ENCODE peak calls at places on chromosomes 2 and 18, in ten cellular contexts. One of them, this sample, is unnamed.

GRCh38 chr2:44655401-44655864 is 286.1 kb upstream of the SIX3 start:
- DNase-seq in AG08396: no peak
- DNase-seq in amniotic stem cell: no peak
- DNase-seq in endothelial cell: no peak
- DNase-seq in T-cell: no peak
- DNase-seq in kidney glomerular epithelial cell: no peak
- DNase-seq in H9: no peak
- DNase-seq in WTC11: no peak
- DNase-seq in activated CD8-positive, alpha-beta memory T cell treated with anti-CD3 and anti-CD28 coated beads for 24 hours: no peak
- DNase-seq in NCI-H524: no peak
- DNase-seq in this sample: no peak

GRCh38 chr2:227395556-227395955 is 7.8 kb upstream of the SCYGR1 start:
- DNase-seq in AG08396: no peak
- DNase-seq in amniotic stem cell: no peak
- DNase-seq in endothelial cell: no peak
- DNase-seq in T-cell: no peak
- DNase-seq in kidney glomerular epithelial cell: no peak
- DNase-seq in H9: no peak
- DNase-seq in WTC11: no peak
- DNase-seq in activated CD8-positive, alpha-beta memory T cell treated with anti-CD3 and anti-CD28 coated beads for 24 hours: no peak
- DNase-seq in NCI-H524: no peak
- DNase-seq in this sample: no peak

GRCh38 chr2:199315299-199316179 is 142.2 kb downstream of the SATB2 start:
- DNase-seq in AG08396: no peak
- DNase-seq in amniotic stem cell: no peak
- DNase-seq in endothelial cell: peak
- DNase-seq in T-cell: no peak
- DNase-seq in kidney glomerular epithelial cell: peak
- DNase-seq in H9: peak
- DNase-seq in WTC11: peak
- DNase-seq in activated CD8-positive, alpha-beta memory T cell treated with anti-CD3 and anti-CD28 coated beads for 24 hours: no peak
- DNase-seq in NCI-H524: no peak
- DNase-seq in this sample: peak

GRCh38 chr2:219119422-219120043 is 41.1 kb downstream of the NHEJ1 start:
- DNase-seq in AG08396: peak
- DNase-seq in amniotic stem cell: no peak
- DNase-seq in endothelial cell: peak
- DNase-seq in T-cell: no peak
- DNase-seq in kidney glomerular epithelial cell: peak
- DNase-seq in H9: peak
- DNase-seq in WTC11: peak
- DNase-seq in activated CD8-positive, alpha-beta memory T cell treated with anti-CD3 and anti-CD28 coated beads for 24 hours: peak
- DNase-seq in NCI-H524: peak
- DNase-seq in this sample: peak

GRCh38 chr2:88709117-88709739 is 17.8 kb downstream of the RPIA start:
- DNase-seq in AG08396: no peak
- DNase-seq in amniotic stem cell: no peak
- DNase-seq in endothelial cell: no peak
- DNase-seq in T-cell: no peak
- DNase-seq in kidney glomerular epithelial cell: no peak
- DNase-seq in H9: no peak
- DNase-seq in WTC11: no peak
- DNase-seq in activated CD8-positive, alpha-beta memory T cell treated with anti-CD3 and anti-CD28 coated beads for 24 hours: no peak
- DNase-seq in NCI-H524: no peak
- DNase-seq in this sample: no peak

GRCh38 chr2:166539340-166540162 is 45.5 kb upstream of the SCN7A start:
- DNase-seq in AG08396: peak
- DNase-seq in amniotic stem cell: peak
- DNase-seq in endothelial cell: peak
- DNase-seq in T-cell: no peak
- DNase-seq in kidney glomerular epithelial cell: peak
- DNase-seq in H9: peak
- DNase-seq in WTC11: no peak
- DNase-seq in activated CD8-positive, alpha-beta memory T cell treated with anti-CD3 and anti-CD28 coated beads for 24 hours: peak
- DNase-seq in NCI-H524: peak
- DNase-seq in this sample: peak

GRCh38 chr18:68764016-68764415 is 33.9 kb upstream of the CCDC102B start:
- DNase-seq in AG08396: no peak
- DNase-seq in amniotic stem cell: no peak
- DNase-seq in endothelial cell: no peak
- DNase-seq in T-cell: no peak
- DNase-seq in kidney glomerular epithelial cell: no peak
- DNase-seq in H9: no peak
- DNase-seq in WTC11: no peak
- DNase-seq in activated CD8-positive, alpha-beta memory T cell treated with anti-CD3 and anti-CD28 coated beads for 24 hours: no peak
- DNase-seq in NCI-H524: no peak
- DNase-seq in this sample: no peak

GRCh38 chr2:168722592-168722991 is 79.8 kb upstream of the NOSTRIN start:
- DNase-seq in AG08396: no peak
- DNase-seq in amniotic stem cell: no peak
- DNase-seq in endothelial cell: no peak
- DNase-seq in T-cell: no peak
- DNase-seq in kidney glomerular epithelial cell: peak
- DNase-seq in H9: no peak
- DNase-seq in WTC11: no peak
- DNase-seq in activated CD8-positive, alpha-beta memory T cell treated with anti-CD3 and anti-CD28 coated beads for 24 hours: no peak
- DNase-seq in NCI-H524: no peak
- DNase-seq in this sample: no peak

GRCh38 chr2:12965540-12966269 is 249.0 kb downstream of the TRIB2 start:
- DNase-seq in AG08396: peak
- DNase-seq in amniotic stem cell: peak
- DNase-seq in endothelial cell: no peak
- DNase-seq in T-cell: no peak
- DNase-seq in kidney glomerular epithelial cell: peak
- DNase-seq in H9: no peak
- DNase-seq in WTC11: no peak
- DNase-seq in activated CD8-positive, alpha-beta memory T cell treated with anti-CD3 and anti-CD28 coated beads for 24 hours: no peak
- DNase-seq in NCI-H524: no peak
- DNase-seq in this sample: peak

GRCh38 chr2:37454851-37455762 is 110.7 kb downstream of the QPCT start:
- DNase-seq in AG08396: no peak
- DNase-seq in amniotic stem cell: no peak
- DNase-seq in endothelial cell: peak
- DNase-seq in T-cell: no peak
- DNase-seq in kidney glomerular epithelial cell: peak
- DNase-seq in H9: no peak
- DNase-seq in WTC11: no peak
- DNase-seq in activated CD8-positive, alpha-beta memory T cell treated with anti-CD3 and anti-CD28 coated beads for 24 hours: no peak
- DNase-seq in NCI-H524: peak
- DNase-seq in this sample: no peak

GRCh38 chr2:148244593-148245292 is 223.9 kb downstream of the MBD5 start:
- DNase-seq in AG08396: peak
- DNase-seq in amniotic stem cell: peak
- DNase-seq in endothelial cell: no peak
- DNase-seq in T-cell: no peak
- DNase-seq in kidney glomerular epithelial cell: peak
- DNase-seq in H9: no peak
- DNase-seq in WTC11: no peak
- DNase-seq in activated CD8-positive, alpha-beta memory T cell treated with anti-CD3 and anti-CD28 coated beads for 24 hours: no peak
- DNase-seq in NCI-H524: no peak
- DNase-seq in this sample: no peak

GRCh38 chr2:233130024-233130423 is 69.9 kb downstream of the INPP5D start:
- DNase-seq in AG08396: no peak
- DNase-seq in amniotic stem cell: no peak
- DNase-seq in endothelial cell: no peak
- DNase-seq in T-cell: no peak
- DNase-seq in kidney glomerular epithelial cell: no peak
- DNase-seq in H9: no peak
- DNase-seq in WTC11: no peak
- DNase-seq in activated CD8-positive, alpha-beta memory T cell treated with anti-CD3 and anti-CD28 coated beads for 24 hours: no peak
- DNase-seq in NCI-H524: no peak
- DNase-seq in this sample: no peak

GRCh38 chr2:240041363-240041762 is 11.1 kb upstream of the OR6B2 start:
- DNase-seq in AG08396: no peak
- DNase-seq in amniotic stem cell: no peak
- DNase-seq in endothelial cell: no peak
- DNase-seq in T-cell: no peak
- DNase-seq in kidney glomerular epithelial cell: no peak
- DNase-seq in H9: no peak
- DNase-seq in WTC11: no peak
- DNase-seq in activated CD8-positive, alpha-beta memory T cell treated with anti-CD3 and anti-CD28 coated beads for 24 hours: no peak
- DNase-seq in NCI-H524: no peak
- DNase-seq in this sample: no peak

GRCh38 chr2:237421542-237422047 is 7.6 kb upstream of the COL6A3 start:
- DNase-seq in AG08396: peak
- DNase-seq in amniotic stem cell: peak
- DNase-seq in endothelial cell: peak
- DNase-seq in T-cell: peak
- DNase-seq in kidney glomerular epithelial cell: peak
- DNase-seq in H9: peak
- DNase-seq in WTC11: peak
- DNase-seq in activated CD8-positive, alpha-beta memory T cell treated with anti-CD3 and anti-CD28 coated beads for 24 hours: peak
- DNase-seq in NCI-H524: peak
- DNase-seq in this sample: peak

GRCh38 chr2:45329045-45329677 is 281.9 kb downstream of the SRBD1 start:
- DNase-seq in AG08396: peak
- DNase-seq in amniotic stem cell: no peak
- DNase-seq in endothelial cell: no peak
- DNase-seq in T-cell: no peak
- DNase-seq in kidney glomerular epithelial cell: no peak
- DNase-seq in H9: peak
- DNase-seq in WTC11: no peak
- DNase-seq in activated CD8-positive, alpha-beta memory T cell treated with anti-CD3 and anti-CD28 coated beads for 24 hours: no peak
- DNase-seq in NCI-H524: no peak
- DNase-seq in this sample: peak

GRCh38 chr2:138012968-138013367 is 48.7 kb downstream of the HNMT start:
- DNase-seq in AG08396: no peak
- DNase-seq in amniotic stem cell: no peak
- DNase-seq in endothelial cell: no peak
- DNase-seq in T-cell: no peak
- DNase-seq in kidney glomerular epithelial cell: no peak
- DNase-seq in H9: no peak
- DNase-seq in WTC11: no peak
- DNase-seq in activated CD8-positive, alpha-beta memory T cell treated with anti-CD3 and anti-CD28 coated beads for 24 hours: no peak
- DNase-seq in NCI-H524: no peak
- DNase-seq in this sample: no peak

GRCh38 chr2:160516547-160517365 is 23.1 kb upstream of the RBMS1 start:
- DNase-seq in AG08396: no peak
- DNase-seq in amniotic stem cell: no peak
- DNase-seq in endothelial cell: no peak
- DNase-seq in T-cell: no peak
- DNase-seq in kidney glomerular epithelial cell: no peak
- DNase-seq in H9: no peak
- DNase-seq in WTC11: no peak
- DNase-seq in activated CD8-positive, alpha-beta memory T cell treated with anti-CD3 and anti-CD28 coated beads for 24 hours: peak
- DNase-seq in NCI-H524: no peak
- DNase-seq in this sample: peak

GRCh38 chr18:23539911-23540475 is 36.7 kb downstream of the RMC1 start:
- DNase-seq in AG08396: no peak
- DNase-seq in amniotic stem cell: no peak
- DNase-seq in endothelial cell: no peak
- DNase-seq in T-cell: no peak
- DNase-seq in kidney glomerular epithelial cell: no peak
- DNase-seq in H9: no peak
- DNase-seq in WTC11: no peak
- DNase-seq in activated CD8-positive, alpha-beta memory T cell treated with anti-CD3 and anti-CD28 coated beads for 24 hours: no peak
- DNase-seq in NCI-H524: no peak
- DNase-seq in this sample: no peak

GRCh38 chr2:63712748-63713147 is 124.0 kb downstream of the MDH1 start:
- DNase-seq in AG08396: peak
- DNase-seq in amniotic stem cell: no peak
- DNase-seq in endothelial cell: no peak
- DNase-seq in T-cell: no peak
- DNase-seq in kidney glomerular epithelial cell: no peak
- DNase-seq in H9: no peak
- DNase-seq in WTC11: no peak
- DNase-seq in activated CD8-positive, alpha-beta memory T cell treated with anti-CD3 and anti-CD28 coated beads for 24 hours: no peak
- DNase-seq in NCI-H524: peak
- DNase-seq in this sample: no peak

GRCh38 chr2:234136461-234136860 is 86.0 kb downstream of the SPP2 start:
- DNase-seq in AG08396: no peak
- DNase-seq in amniotic stem cell: no peak
- DNase-seq in endothelial cell: no peak
- DNase-seq in T-cell: no peak
- DNase-seq in kidney glomerular epithelial cell: peak
- DNase-seq in H9: no peak
- DNase-seq in WTC11: no peak
- DNase-seq in activated CD8-positive, alpha-beta memory T cell treated with anti-CD3 and anti-CD28 coated beads for 24 hours: no peak
- DNase-seq in NCI-H524: no peak
- DNase-seq in this sample: peak

GRCh38 chr2:43127941-43128561 is 98.4 kb downstream of the ZFP36L2 start:
- DNase-seq in AG08396: no peak
- DNase-seq in amniotic stem cell: no peak
- DNase-seq in endothelial cell: no peak
- DNase-seq in T-cell: no peak
- DNase-seq in kidney glomerular epithelial cell: no peak
- DNase-seq in H9: no peak
- DNase-seq in WTC11: no peak
- DNase-seq in activated CD8-positive, alpha-beta memory T cell treated with anti-CD3 and anti-CD28 coated beads for 24 hours: no peak
- DNase-seq in NCI-H524: no peak
- DNase-seq in this sample: no peak

GRCh38 chr2:134080759-134081158 is 173.1 kb upstream of the MGAT5 start:
- DNase-seq in AG08396: no peak
- DNase-seq in amniotic stem cell: no peak
- DNase-seq in endothelial cell: no peak
- DNase-seq in T-cell: no peak
- DNase-seq in kidney glomerular epithelial cell: no peak
- DNase-seq in H9: no peak
- DNase-seq in WTC11: no peak
- DNase-seq in activated CD8-positive, alpha-beta memory T cell treated with anti-CD3 and anti-CD28 coated beads for 24 hours: no peak
- DNase-seq in NCI-H524: no peak
- DNase-seq in this sample: no peak

GRCh38 chr2:238528953-238529781 is 102.4 kb downstream of the ASB1 start:
- DNase-seq in AG08396: peak
- DNase-seq in amniotic stem cell: peak
- DNase-seq in endothelial cell: no peak
- DNase-seq in T-cell: no peak
- DNase-seq in kidney glomerular epithelial cell: no peak
- DNase-seq in H9: no peak
- DNase-seq in WTC11: no peak
- DNase-seq in activated CD8-positive, alpha-beta memory T cell treated with anti-CD3 and anti-CD28 coated beads for 24 hours: no peak
- DNase-seq in NCI-H524: no peak
- DNase-seq in this sample: peak

GRCh38 chr2:118442949-118443348 is 354.7 kb downstream of the INSIG2 start:
- DNase-seq in AG08396: no peak
- DNase-seq in amniotic stem cell: no peak
- DNase-seq in endothelial cell: no peak
- DNase-seq in T-cell: no peak
- DNase-seq in kidney glomerular epithelial cell: no peak
- DNase-seq in H9: no peak
- DNase-seq in WTC11: no peak
- DNase-seq in activated CD8-positive, alpha-beta memory T cell treated with anti-CD3 and anti-CD28 coated beads for 24 hours: no peak
- DNase-seq in NCI-H524: no peak
- DNase-seq in this sample: no peak

GRCh38 chr2:14567561-14567960 is 65.0 kb upstream of the LRATD1 start:
- DNase-seq in AG08396: no peak
- DNase-seq in amniotic stem cell: no peak
- DNase-seq in endothelial cell: no peak
- DNase-seq in T-cell: no peak
- DNase-seq in kidney glomerular epithelial cell: peak
- DNase-seq in H9: no peak
- DNase-seq in WTC11: no peak
- DNase-seq in activated CD8-positive, alpha-beta memory T cell treated with anti-CD3 and anti-CD28 coated beads for 24 hours: no peak
- DNase-seq in NCI-H524: no peak
- DNase-seq in this sample: no peak

GRCh38 chr2:171794918-171795317 is 99.1 kb downstream of the SLC25A12 start:
- DNase-seq in AG08396: no peak
- DNase-seq in amniotic stem cell: no peak
- DNase-seq in endothelial cell: no peak
- DNase-seq in T-cell: no peak
- DNase-seq in kidney glomerular epithelial cell: no peak
- DNase-seq in H9: no peak
- DNase-seq in WTC11: no peak
- DNase-seq in activated CD8-positive, alpha-beta memory T cell treated with anti-CD3 and anti-CD28 coated beads for 24 hours: no peak
- DNase-seq in NCI-H524: no peak
- DNase-seq in this sample: no peak

GRCh38 chr2:158928965-158929364 is 39.5 kb upstream of the TANC1 start:
- DNase-seq in AG08396: no peak
- DNase-seq in amniotic stem cell: no peak
- DNase-seq in endothelial cell: no peak
- DNase-seq in T-cell: no peak
- DNase-seq in kidney glomerular epithelial cell: no peak
- DNase-seq in H9: no peak
- DNase-seq in WTC11: no peak
- DNase-seq in activated CD8-positive, alpha-beta memory T cell treated with anti-CD3 and anti-CD28 coated beads for 24 hours: no peak
- DNase-seq in NCI-H524: no peak
- DNase-seq in this sample: peak

GRCh38 chr18:45670281-45670962 is 53.6 kb upstream of the SLC14A1 start:
- DNase-seq in AG08396: peak
- DNase-seq in amniotic stem cell: no peak
- DNase-seq in endothelial cell: no peak
- DNase-seq in T-cell: peak
- DNase-seq in kidney glomerular epithelial cell: no peak
- DNase-seq in H9: no peak
- DNase-seq in WTC11: no peak
- DNase-seq in activated CD8-positive, alpha-beta memory T cell treated with anti-CD3 and anti-CD28 coated beads for 24 hours: no peak
- DNase-seq in NCI-H524: peak
- DNase-seq in this sample: no peak

This sample was measured in hepatocyte.